ENCODE peak calls at places on chromosomes 6 and 20, in seven cellular contexts. One of them, this sample, is unnamed.

GRCh38 chr6:42230320-42231034 is 12.8 kb upstream of the MRPS10 start:
- DNase-seq in H1: no peak
- DNase-seq in H9: no peak
- DNase-seq in neuronal stem cell: no peak
- DNase-seq in mesenchymal stem cell: no peak
- DNase-seq in IMR-90: peak
- DNase-seq in trophoblast cell: peak
- DNase-seq in this sample: peak

GRCh38 chr6:36368921-36369880 is 18.3 kb downstream of the ETV7 start:
- DNase-seq in H1: no peak
- DNase-seq in H9: no peak
- DNase-seq in neuronal stem cell: no peak
- DNase-seq in mesenchymal stem cell: peak
- DNase-seq in IMR-90: peak
- DNase-seq in trophoblast cell: peak
- DNase-seq in this sample: peak

GRCh38 chr20:63934271-63935068 is 21.7 kb downstream of the UCKL1 start:
- DNase-seq in H1: peak
- DNase-seq in H9: no peak
- DNase-seq in neuronal stem cell: no peak
- DNase-seq in mesenchymal stem cell: no peak
- DNase-seq in IMR-90: no peak
- DNase-seq in trophoblast cell: peak
- DNase-seq in this sample: peak

GRCh38 chr6:70973591-70973990 is 16.7 kb upstream of the B3GAT2 start:
- DNase-seq in H1: no peak
- DNase-seq in H9: no peak
- DNase-seq in neuronal stem cell: no peak
- DNase-seq in mesenchymal stem cell: no peak
- DNase-seq in IMR-90: no peak
- DNase-seq in trophoblast cell: no peak
- DNase-seq in this sample: no peak

GRCh38 chr20:35091808-35092523 is 641 bp downstream of the TRPC4AP start:
- DNase-seq in H1: no peak
- DNase-seq in H9: no peak
- DNase-seq in neuronal stem cell: no peak
- DNase-seq in mesenchymal stem cell: peak
- DNase-seq in IMR-90: peak
- DNase-seq in trophoblast cell: no peak
- DNase-seq in this sample: peak

GRCh38 chr6:124002377-124003081 is 198.9 kb downstream of the NKAIN2 start:
- DNase-seq in H1: no peak
- DNase-seq in H9: no peak
- DNase-seq in neuronal stem cell: no peak
- DNase-seq in mesenchymal stem cell: no peak
- DNase-seq in IMR-90: no peak
- DNase-seq in trophoblast cell: no peak
- DNase-seq in this sample: no peak

GRCh38 chr6:163259689-163260088 is 154.8 kb upstream of the QKI start:
- DNase-seq in H1: no peak
- DNase-seq in H9: no peak
- DNase-seq in neuronal stem cell: no peak
- DNase-seq in mesenchymal stem cell: no peak
- DNase-seq in IMR-90: no peak
- DNase-seq in trophoblast cell: no peak
- DNase-seq in this sample: no peak

GRCh38 chr6:89483111-89483720 is 50.3 kb downstream of the ANKRD6 start:
- DNase-seq in H1: peak
- DNase-seq in H9: peak
- DNase-seq in neuronal stem cell: no peak
- DNase-seq in mesenchymal stem cell: peak
- DNase-seq in IMR-90: no peak
- DNase-seq in trophoblast cell: peak
- DNase-seq in this sample: peak

GRCh38 chr20:53642196-53643030 is 48.8 kb upstream of the ZNF217 start:
- DNase-seq in H1: no peak
- DNase-seq in H9: no peak
- DNase-seq in neuronal stem cell: no peak
- DNase-seq in mesenchymal stem cell: peak
- DNase-seq in IMR-90: peak
- DNase-seq in trophoblast cell: peak
- DNase-seq in this sample: peak

GRCh38 chr6:79657238-79657637 is 26.1 kb downstream of the SH3BGRL2 start:
- DNase-seq in H1: no peak
- DNase-seq in H9: no peak
- DNase-seq in neuronal stem cell: no peak
- DNase-seq in mesenchymal stem cell: no peak
- DNase-seq in IMR-90: no peak
- DNase-seq in trophoblast cell: no peak
- DNase-seq in this sample: no peak

GRCh38 chr20:25389858-25390537 is 637 bp downstream of the ABHD12 start:
- DNase-seq in H1: peak
- DNase-seq in H9: peak
- DNase-seq in neuronal stem cell: peak
- DNase-seq in mesenchymal stem cell: peak
- DNase-seq in IMR-90: no peak
- DNase-seq in trophoblast cell: peak
- DNase-seq in this sample: peak

GRCh38 chr20:53260168-53260567 is 288.0 kb downstream of the TSHZ2 start:
- DNase-seq in H1: no peak
- DNase-seq in H9: no peak
- DNase-seq in neuronal stem cell: no peak
- DNase-seq in mesenchymal stem cell: no peak
- DNase-seq in IMR-90: no peak
- DNase-seq in trophoblast cell: peak
- DNase-seq in this sample: no peak

GRCh38 chr6:157017861-157018260 is 240.7 kb downstream of the ARID1B start:
- DNase-seq in H1: no peak
- DNase-seq in H9: no peak
- DNase-seq in neuronal stem cell: no peak
- DNase-seq in mesenchymal stem cell: no peak
- DNase-seq in IMR-90: peak
- DNase-seq in trophoblast cell: no peak
- DNase-seq in this sample: no peak

GRCh38 chr6:74166849-74167248 is 470.8 kb downstream of the CD109 start:
- DNase-seq in H1: no peak
- DNase-seq in H9: no peak
- DNase-seq in neuronal stem cell: no peak
- DNase-seq in mesenchymal stem cell: peak
- DNase-seq in IMR-90: peak
- DNase-seq in trophoblast cell: no peak
- DNase-seq in this sample: no peak

GRCh38 chr6:127514396-127515227 is 4.5 kb downstream of the MTCL3 start:
- DNase-seq in H1: peak
- DNase-seq in H9: peak
- DNase-seq in neuronal stem cell: peak
- DNase-seq in mesenchymal stem cell: peak
- DNase-seq in IMR-90: peak
- DNase-seq in trophoblast cell: no peak
- DNase-seq in this sample: peak

GRCh38 chr6:11650297-11650696 is 112.7 kb downstream of the TMEM170B start:
- DNase-seq in H1: peak
- DNase-seq in H9: peak
- DNase-seq in neuronal stem cell: peak
- DNase-seq in mesenchymal stem cell: peak
- DNase-seq in IMR-90: peak
- DNase-seq in trophoblast cell: peak
- DNase-seq in this sample: peak

DNA sequence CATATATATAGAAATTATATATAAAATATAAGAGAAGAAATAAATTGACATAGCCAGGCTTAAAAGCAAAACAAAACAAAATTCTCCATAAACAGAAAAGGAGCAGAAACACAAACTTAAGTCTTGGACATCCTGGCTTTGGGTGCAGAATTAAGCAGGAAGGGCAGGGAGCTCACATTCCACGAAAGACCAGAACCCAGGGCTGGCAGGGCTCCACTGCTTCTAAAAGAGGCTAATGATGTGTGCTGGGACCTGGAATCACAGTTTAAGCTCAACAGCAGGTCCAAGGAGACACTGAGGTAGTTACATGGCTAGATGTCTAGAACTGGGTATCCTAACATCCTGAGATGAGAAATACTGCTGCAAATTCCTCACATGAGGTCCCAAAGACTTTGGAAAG is 210.3 kb downstream of the WDR27 start:
- DNase-seq in H1: no peak
- DNase-seq in H9: no peak
- DNase-seq in neuronal stem cell: no peak
- DNase-seq in mesenchymal stem cell: no peak
- DNase-seq in IMR-90: no peak
- DNase-seq in trophoblast cell: no peak
- DNase-seq in this sample: no peak
- H3K23ac ChIP-seq in H1: no peak
- H3K23ac ChIP-seq in H9: no peak
- H3K23ac ChIP-seq in neuronal stem cell: no peak
- H3K23ac ChIP-seq in mesenchymal stem cell: no peak
- H3K23ac ChIP-seq in IMR-90: no peak
- H3K23ac ChIP-seq in trophoblast cell: no peak
- H3K23ac ChIP-seq in this sample: no peak

GRCh38 chr20:15860850-15861249 is 712.4 kb downstream of the KIF16B start:
- DNase-seq in H1: no peak
- DNase-seq in H9: no peak
- DNase-seq in neuronal stem cell: no peak
- DNase-seq in mesenchymal stem cell: no peak
- DNase-seq in IMR-90: no peak
- DNase-seq in trophoblast cell: no peak
- DNase-seq in this sample: no peak

GRCh38 chr20:15854871-15855270 is 718.4 kb downstream of the KIF16B start:
- DNase-seq in H1: no peak
- DNase-seq in H9: no peak
- DNase-seq in neuronal stem cell: no peak
- DNase-seq in mesenchymal stem cell: no peak
- DNase-seq in IMR-90: no peak
- DNase-seq in trophoblast cell: no peak
- DNase-seq in this sample: no peak

GRCh38 chr20:15859061-15859460 is 714.2 kb downstream of the KIF16B start:
- DNase-seq in H1: no peak
- DNase-seq in H9: no peak
- DNase-seq in neuronal stem cell: no peak
- DNase-seq in mesenchymal stem cell: no peak
- DNase-seq in IMR-90: no peak
- DNase-seq in trophoblast cell: no peak
- DNase-seq in this sample: no peak

GRCh38 chr20:15862178-15862577 is 711.1 kb downstream of the KIF16B start:
- DNase-seq in H1: no peak
- DNase-seq in H9: no peak
- DNase-seq in neuronal stem cell: no peak
- DNase-seq in mesenchymal stem cell: no peak
- DNase-seq in IMR-90: no peak
- DNase-seq in trophoblast cell: no peak
- DNase-seq in this sample: no peak

DNA sequence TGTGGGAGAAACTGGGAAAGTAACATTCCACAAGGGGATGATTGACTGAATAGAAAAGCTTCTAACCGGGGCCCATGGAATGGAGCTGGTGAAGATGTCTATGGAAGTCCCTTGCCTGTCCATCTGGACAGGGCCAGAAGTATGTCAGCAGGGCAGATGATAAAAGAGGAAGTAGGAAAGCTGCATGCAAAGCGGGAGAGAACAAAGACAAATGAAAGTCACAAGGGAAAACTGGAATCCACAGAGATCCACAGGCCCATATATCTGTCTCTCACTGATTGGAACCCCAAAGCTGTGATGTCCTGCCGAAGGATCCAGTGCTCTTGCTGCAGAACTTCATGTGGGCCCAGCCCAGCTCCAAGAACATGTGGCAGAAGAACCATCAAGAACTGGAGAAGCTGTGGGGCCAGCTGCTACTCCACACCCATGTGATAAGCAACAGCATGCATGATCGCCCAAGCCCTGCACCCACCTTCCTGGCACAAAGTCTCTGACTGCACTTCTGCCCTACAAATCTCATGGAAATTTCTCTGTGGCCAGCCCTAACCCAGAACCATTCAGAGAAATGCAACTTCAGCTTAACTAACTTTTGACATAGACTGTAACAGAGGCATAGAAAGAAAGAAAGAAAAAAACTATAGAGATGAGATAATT is 716.0 kb downstream of the KIF16B start:
- DNase-seq in H1: no peak
- DNase-seq in H9: no peak
- DNase-seq in neuronal stem cell: no peak
- DNase-seq in mesenchymal stem cell: no peak
- DNase-seq in IMR-90: no peak
- DNase-seq in trophoblast cell: no peak
- DNase-seq in this sample: no peak
- H3K9ac ChIP-seq in H1: no peak
- H3K9ac ChIP-seq in H9: no peak
- H3K9ac ChIP-seq in neuronal stem cell: no peak
- H3K9ac ChIP-seq in mesenchymal stem cell: no peak
- H3K9ac ChIP-seq in IMR-90: no peak
- H3K9ac ChIP-seq in trophoblast cell: no peak
- H3K9ac ChIP-seq in this sample: no peak

DNA sequence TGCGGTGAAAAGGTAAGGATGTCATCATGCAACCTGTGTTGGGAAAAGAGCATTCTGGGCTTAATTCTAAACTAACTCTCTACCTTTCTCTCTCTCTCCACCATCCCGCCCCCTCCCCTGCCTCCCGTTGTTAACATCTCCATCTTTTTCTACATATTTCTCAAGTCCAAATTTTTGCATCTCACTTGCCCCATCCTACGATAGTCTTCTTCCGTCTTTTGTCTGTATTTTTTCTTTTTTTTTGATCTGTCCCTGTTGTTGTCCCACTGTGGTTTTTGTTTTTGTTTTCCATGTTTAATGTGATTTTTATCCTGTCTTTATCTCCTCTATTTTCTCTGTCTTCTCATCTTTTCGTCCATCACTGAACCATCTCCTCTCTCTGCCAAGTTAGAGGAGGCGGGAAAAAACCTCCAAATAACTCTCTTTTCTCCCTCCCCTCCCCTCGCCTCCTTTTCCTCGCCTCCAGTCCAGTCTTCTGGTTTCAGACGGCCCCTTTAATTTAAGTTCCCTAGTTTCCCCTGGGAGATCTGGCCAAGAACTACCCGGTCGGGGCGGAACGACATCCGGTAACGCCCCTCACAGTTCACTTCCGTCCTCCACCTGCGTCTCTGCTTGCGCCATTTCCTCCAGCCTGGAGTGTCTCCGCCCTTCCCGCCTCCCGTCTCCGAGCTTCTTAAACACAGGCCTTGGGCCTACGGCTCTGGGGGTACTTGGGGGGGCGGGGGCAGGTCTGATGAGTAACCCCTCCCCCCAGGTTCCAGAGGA is at the start of gene NFKBIL1:
- DNase-seq in H1: peak
- DNase-seq in H9: peak
- DNase-seq in neuronal stem cell: peak
- DNase-seq in mesenchymal stem cell: peak
- DNase-seq in IMR-90: peak
- DNase-seq in trophoblast cell: peak
- DNase-seq in this sample: peak
- H4K8ac ChIP-seq in H1: peak
- H4K8ac ChIP-seq in H9: no peak
- H4K8ac ChIP-seq in neuronal stem cell: peak
- H4K8ac ChIP-seq in mesenchymal stem cell: peak
- H4K8ac ChIP-seq in IMR-90: peak
- H4K8ac ChIP-seq in trophoblast cell: peak
- H4K8ac ChIP-seq in this sample: no peak

DNA sequence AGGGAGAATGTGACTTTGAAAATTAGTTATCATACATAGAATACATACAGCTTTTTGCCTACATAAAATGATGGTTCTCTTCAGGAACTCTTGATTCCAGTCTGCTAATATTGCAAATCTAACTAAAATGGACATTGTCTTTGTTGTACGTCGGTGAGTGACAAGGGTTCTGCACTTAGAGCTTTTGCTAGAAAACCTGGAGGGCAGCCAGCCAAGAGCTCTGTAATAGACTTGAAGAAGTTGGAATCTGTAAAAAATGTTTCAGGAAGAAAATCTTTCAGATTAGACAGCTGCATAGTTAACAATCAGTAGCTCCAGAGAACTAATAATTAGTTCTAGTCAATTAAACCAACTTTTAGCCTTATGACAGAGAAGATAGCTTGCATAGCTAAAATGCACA is 138.3 kb downstream of the FLRT3 start:
- DNase-seq in H1: no peak
- DNase-seq in H9: no peak
- DNase-seq in neuronal stem cell: no peak
- DNase-seq in mesenchymal stem cell: no peak
- DNase-seq in IMR-90: no peak
- DNase-seq in trophoblast cell: no peak
- DNase-seq in this sample: no peak
- H3K23ac ChIP-seq in H1: no peak
- H3K23ac ChIP-seq in H9: no peak
- H3K23ac ChIP-seq in neuronal stem cell: no peak
- H3K23ac ChIP-seq in mesenchymal stem cell: no peak
- H3K23ac ChIP-seq in IMR-90: no peak
- H3K23ac ChIP-seq in trophoblast cell: no peak
- H3K23ac ChIP-seq in this sample: no peak